ENCODE peak calls at places on chromosomes 2 and 18, in five cellular contexts. J is SK-N-SH, E is A549, W is tibial nerve, Y is suprapubic skin. N is an unnamed sample.
A peak's percentile ranks its signal among the peaks of the same experiment; 100 is the strongest.

GRCh38 chr2:14776216-14776615 is 143.7 kb downstream of the LRATD1 start:
- DNase-seq in J (no peak), E (no peak), W (no peak), Y (no peak), N (no peak)

GRCh38 chr2:47334356-47335136 is 68.4 kb upstream of the MSH2 start:
- DNase-seq in J (no peak), W (no peak), Y (no peak), E (no peak), N (no peak)

GRCh38 chr2:161416633-161417427 is 733 bp downstream of the TBR1 start:
- DNase-seq in W (no peak), Y (no peak), E (no peak), J (peak; percentile 52), N (no peak)

GRCh38 chr18:46171331-46171730 is 67.1 kb downstream of the HAUS1 start:
- DNase-seq in E (no peak), W (no peak), J (no peak), Y (peak; percentile 29), N (no peak)

GRCh38 chr18:48923746-48924580 is 26.8 kb downstream of the SMAD7 start:
- DNase-seq in W (no peak), E (no peak), Y (peak; percentile 46), J (no peak), N (no peak)

GRCh38 chr2:96119389-96119751 is 3.0 kb upstream of the ADRA2B start:
- DNase-seq in W (no peak), E (no peak), Y (no peak), J (no peak), N (no peak)

GRCh38 chr2:218622606-218623238 is 15.0 kb downstream of the PLCD4 start:
- DNase-seq in E (no peak), J (no peak), W (no peak), Y (no peak), N (no peak)

GRCh38 chr2:168993538-168993937 is 37.6 kb downstream of the ABCB11 start:
- DNase-seq in W (no peak), J (no peak), E (no peak), Y (no peak), N (no peak)

GRCh38 chr2:240810621-240811020 is 9.4 kb downstream of the KIF1A start:
- DNase-seq in J (no peak), Y (peak; percentile 42), E (no peak), W (no peak), N (peak; percentile 4)

GRCh38 chr18:652131-652530 is 5.3 kb upstream of the TYMS start:
- DNase-seq in Y (no peak), W (no peak), E (no peak), J (no peak), N (no peak)

DNA sequence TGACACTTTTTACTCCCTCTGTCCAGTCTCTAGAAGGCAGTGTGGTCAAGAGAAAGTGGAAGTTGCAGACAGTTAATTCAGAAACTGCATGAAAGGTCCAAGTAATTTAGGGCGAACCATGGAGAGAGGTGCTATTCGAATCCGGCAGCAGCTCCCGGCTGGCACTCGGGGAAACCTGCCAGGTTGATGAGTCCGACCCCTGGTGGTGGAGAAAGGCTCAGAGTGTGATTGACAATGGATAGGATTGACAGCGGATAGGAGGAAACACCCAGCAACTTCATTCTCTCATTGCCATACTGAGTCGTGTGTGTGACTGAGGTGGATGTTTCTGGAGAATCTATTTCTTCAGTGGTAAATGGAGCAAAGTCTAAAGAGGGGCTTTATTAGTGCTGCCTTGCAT is 101.7 kb downstream of the DCDC2C start:
- DNase-seq in W (peak; percentile 6), Y (no peak), J (peak; percentile 75), E (peak; percentile 54), N (no peak)
- TF ChIP-seq CTCF in W (no peak), Y (no peak), J (peak; percentile 14), E (peak; percentile 55), N (no peak)

GRCh38 chr2:63057249-63058148 is 6.9 kb downstream of the OTX1 start:
- DNase-seq in E (no peak), Y (no peak), J (peak; percentile 27), W (no peak), N (no peak)
- H3K4me3 ChIP-seq in E (no peak overlapping the region), Y (peak overlapping the region; percentile 51), J (no peak overlapping the region), W (no peak overlapping the region), N (no peak overlapping the region)

GRCh38 chr2:131492418-131493198 is 411 bp upstream of the MZT2A start:
- DNase-seq in E (peak; percentile 98), J (peak; percentile 100), W (peak; percentile 83), Y (peak; percentile 94), N (peak; percentile 93)
- TF ChIP-seq EP300 in E (no peak), J (no peak), W (peak; percentile 78), Y (no peak), N (no peak)

GRCh38 chr18:59268722-59269562 is 4.3 kb downstream of the RAX start:
- DNase-seq in E (peak; percentile 58), Y (no peak), J (peak; percentile 93), W (no peak), N (no peak)
- TF ChIP-seq CTCF in E (peak; percentile 63), Y (no peak), J (no peak), W (no peak), N (no peak)